ENCODE peak calls at places on chromosomes 4 and X, in eight cellular contexts. One of them, this sample, is unnamed.

GRCh38 chr4:2961411-2962098 is 1.7 kb downstream of the NOP14 start:
- DNase-seq in stimulated activated CD4-positive, alpha-beta T cell treated with anti-CD3 and anti-CD28 coated beads, Interleukin-1b, Interleukin-23, amount 100 ng/mL, for 1 hour: no peak
- DNase-seq in occipital lobe: no peak
- DNase-seq in C1 segment of cervical spinal cord: no peak
- DNase-seq in mesothelial cell of epicardium: no peak
- DNase-seq in AG09309: no peak
- DNase-seq in lower leg skin: no peak
- DNase-seq in kidney tubule cell: no peak
- DNase-seq in this sample: no peak

GRCh38 chrX:44873415-44874270 is 655 bp downstream of the KDM6A start:
- DNase-seq in stimulated activated CD4-positive, alpha-beta T cell treated with anti-CD3 and anti-CD28 coated beads, Interleukin-1b, Interleukin-23, amount 100 ng/mL, for 1 hour: no peak
- DNase-seq in mesothelial cell of epicardium: peak
- DNase-seq in AG09309: no peak
- DNase-seq in occipital lobe: peak
- DNase-seq in C1 segment of cervical spinal cord: peak
- DNase-seq in lower leg skin: peak
- DNase-seq in kidney tubule cell: peak
- DNase-seq in this sample: peak

GRCh38 chr4:6386091-6386490 is 86.3 kb downstream of the PPP2R2C start:
- DNase-seq in C1 segment of cervical spinal cord: no peak
- DNase-seq in AG09309: no peak
- DNase-seq in lower leg skin: no peak
- DNase-seq in mesothelial cell of epicardium: no peak
- DNase-seq in stimulated activated CD4-positive, alpha-beta T cell treated with anti-CD3 and anti-CD28 coated beads, Interleukin-1b, Interleukin-23, amount 100 ng/mL, for 1 hour: no peak
- DNase-seq in kidney tubule cell: no peak
- DNase-seq in occipital lobe: no peak
- DNase-seq in this sample: no peak

GRCh38 chr4:173538148-173538902 is 8.3 kb upstream of the HAND2 start:
- DNase-seq in mesothelial cell of epicardium: peak
- DNase-seq in stimulated activated CD4-positive, alpha-beta T cell treated with anti-CD3 and anti-CD28 coated beads, Interleukin-1b, Interleukin-23, amount 100 ng/mL, for 1 hour: no peak
- DNase-seq in AG09309: no peak
- DNase-seq in kidney tubule cell: no peak
- DNase-seq in occipital lobe: no peak
- DNase-seq in C1 segment of cervical spinal cord: no peak
- DNase-seq in lower leg skin: no peak
- DNase-seq in this sample: peak

GRCh38 chrX:126985960-126986359 is 166.4 kb downstream of the PRR32 start:
- DNase-seq in stimulated activated CD4-positive, alpha-beta T cell treated with anti-CD3 and anti-CD28 coated beads, Interleukin-1b, Interleukin-23, amount 100 ng/mL, for 1 hour: no peak
- DNase-seq in C1 segment of cervical spinal cord: no peak
- DNase-seq in kidney tubule cell: no peak
- DNase-seq in mesothelial cell of epicardium: no peak
- DNase-seq in occipital lobe: no peak
- DNase-seq in lower leg skin: peak
- DNase-seq in AG09309: no peak
- DNase-seq in this sample: no peak

GRCh38 chr4:157389751-157390150 is 169.2 kb downstream of the GRIA2 start:
- DNase-seq in mesothelial cell of epicardium: no peak
- DNase-seq in lower leg skin: no peak
- DNase-seq in C1 segment of cervical spinal cord: no peak
- DNase-seq in stimulated activated CD4-positive, alpha-beta T cell treated with anti-CD3 and anti-CD28 coated beads, Interleukin-1b, Interleukin-23, amount 100 ng/mL, for 1 hour: no peak
- DNase-seq in kidney tubule cell: no peak
- DNase-seq in AG09309: no peak
- DNase-seq in occipital lobe: no peak
- DNase-seq in this sample: no peak

GRCh38 chrX:11215191-11215921 is 77.9 kb upstream of the AMELX start:
- DNase-seq in AG09309: no peak
- DNase-seq in mesothelial cell of epicardium: no peak
- DNase-seq in C1 segment of cervical spinal cord: no peak
- DNase-seq in lower leg skin: no peak
- DNase-seq in kidney tubule cell: no peak
- DNase-seq in occipital lobe: no peak
- DNase-seq in stimulated activated CD4-positive, alpha-beta T cell treated with anti-CD3 and anti-CD28 coated beads, Interleukin-1b, Interleukin-23, amount 100 ng/mL, for 1 hour: no peak
- DNase-seq in this sample: no peak

GRCh38 chr4:173564461-173564860 is 34.4 kb upstream of the HAND2 start:
- DNase-seq in C1 segment of cervical spinal cord: no peak
- DNase-seq in mesothelial cell of epicardium: no peak
- DNase-seq in AG09309: no peak
- DNase-seq in occipital lobe: no peak
- DNase-seq in stimulated activated CD4-positive, alpha-beta T cell treated with anti-CD3 and anti-CD28 coated beads, Interleukin-1b, Interleukin-23, amount 100 ng/mL, for 1 hour: no peak
- DNase-seq in lower leg skin: no peak
- DNase-seq in kidney tubule cell: no peak
- DNase-seq in this sample: no peak

GRCh38 chr4:98929341-98930267 is 671 bp upstream of the EIF4E start:
- DNase-seq in kidney tubule cell: peak
- DNase-seq in AG09309: peak
- DNase-seq in stimulated activated CD4-positive, alpha-beta T cell treated with anti-CD3 and anti-CD28 coated beads, Interleukin-1b, Interleukin-23, amount 100 ng/mL, for 1 hour: peak
- DNase-seq in occipital lobe: peak
- DNase-seq in mesothelial cell of epicardium: no peak
- DNase-seq in C1 segment of cervical spinal cord: peak
- DNase-seq in lower leg skin: peak
- DNase-seq in this sample: peak

GRCh38 chr4:162499478-162499877 is 335.7 kb upstream of the FSTL5 start:
- DNase-seq in AG09309: no peak
- DNase-seq in occipital lobe: no peak
- DNase-seq in lower leg skin: no peak
- DNase-seq in C1 segment of cervical spinal cord: no peak
- DNase-seq in kidney tubule cell: peak
- DNase-seq in mesothelial cell of epicardium: no peak
- DNase-seq in stimulated activated CD4-positive, alpha-beta T cell treated with anti-CD3 and anti-CD28 coated beads, Interleukin-1b, Interleukin-23, amount 100 ng/mL, for 1 hour: no peak
- DNase-seq in this sample: no peak

GRCh38 chr4:28966982-28967381 is 1753.2 kb upstream of the PCDH7 start:
- DNase-seq in AG09309: peak
- DNase-seq in occipital lobe: no peak
- DNase-seq in stimulated activated CD4-positive, alpha-beta T cell treated with anti-CD3 and anti-CD28 coated beads, Interleukin-1b, Interleukin-23, amount 100 ng/mL, for 1 hour: no peak
- DNase-seq in mesothelial cell of epicardium: no peak
- DNase-seq in kidney tubule cell: peak
- DNase-seq in lower leg skin: no peak
- DNase-seq in C1 segment of cervical spinal cord: no peak
- DNase-seq in this sample: no peak

GRCh38 chrX:68163446-68163845 is 269.8 kb downstream of the OPHN1 start:
- DNase-seq in occipital lobe: no peak
- DNase-seq in AG09309: no peak
- DNase-seq in mesothelial cell of epicardium: no peak
- DNase-seq in stimulated activated CD4-positive, alpha-beta T cell treated with anti-CD3 and anti-CD28 coated beads, Interleukin-1b, Interleukin-23, amount 100 ng/mL, for 1 hour: no peak
- DNase-seq in lower leg skin: no peak
- DNase-seq in kidney tubule cell: no peak
- DNase-seq in C1 segment of cervical spinal cord: no peak
- DNase-seq in this sample: peak

GRCh38 chr4:169225058-169225751 is 45.6 kb downstream of the SH3RF1 start:
- DNase-seq in mesothelial cell of epicardium: no peak
- DNase-seq in kidney tubule cell: peak
- DNase-seq in lower leg skin: no peak
- DNase-seq in C1 segment of cervical spinal cord: no peak
- DNase-seq in stimulated activated CD4-positive, alpha-beta T cell treated with anti-CD3 and anti-CD28 coated beads, Interleukin-1b, Interleukin-23, amount 100 ng/mL, for 1 hour: no peak
- DNase-seq in AG09309: peak
- DNase-seq in occipital lobe: no peak
- DNase-seq in this sample: peak

GRCh38 chr4:114384629-114385028 is 214.0 kb upstream of the UGT8 start:
- DNase-seq in mesothelial cell of epicardium: no peak
- DNase-seq in stimulated activated CD4-positive, alpha-beta T cell treated with anti-CD3 and anti-CD28 coated beads, Interleukin-1b, Interleukin-23, amount 100 ng/mL, for 1 hour: no peak
- DNase-seq in occipital lobe: no peak
- DNase-seq in kidney tubule cell: peak
- DNase-seq in AG09309: peak
- DNase-seq in lower leg skin: no peak
- DNase-seq in C1 segment of cervical spinal cord: no peak
- DNase-seq in this sample: peak

GRCh38 chr4:185221491-185221890 is 12.1 kb downstream of the SNX25 start:
- DNase-seq in mesothelial cell of epicardium: no peak
- DNase-seq in C1 segment of cervical spinal cord: no peak
- DNase-seq in lower leg skin: no peak
- DNase-seq in occipital lobe: no peak
- DNase-seq in AG09309: no peak
- DNase-seq in stimulated activated CD4-positive, alpha-beta T cell treated with anti-CD3 and anti-CD28 coated beads, Interleukin-1b, Interleukin-23, amount 100 ng/mL, for 1 hour: no peak
- DNase-seq in kidney tubule cell: no peak
- DNase-seq in this sample: no peak

GRCh38 chrX:26851981-26852380 is 611.2 kb downstream of the PPP4R3C start:
- DNase-seq in stimulated activated CD4-positive, alpha-beta T cell treated with anti-CD3 and anti-CD28 coated beads, Interleukin-1b, Interleukin-23, amount 100 ng/mL, for 1 hour: no peak
- DNase-seq in occipital lobe: no peak
- DNase-seq in lower leg skin: no peak
- DNase-seq in AG09309: no peak
- DNase-seq in mesothelial cell of epicardium: no peak
- DNase-seq in kidney tubule cell: peak
- DNase-seq in C1 segment of cervical spinal cord: no peak
- DNase-seq in this sample: no peak

GRCh38 chrX:133068461-133068860 is 28.4 kb downstream of the USP26 start:
- DNase-seq in C1 segment of cervical spinal cord: no peak
- DNase-seq in occipital lobe: no peak
- DNase-seq in stimulated activated CD4-positive, alpha-beta T cell treated with anti-CD3 and anti-CD28 coated beads, Interleukin-1b, Interleukin-23, amount 100 ng/mL, for 1 hour: no peak
- DNase-seq in kidney tubule cell: no peak
- DNase-seq in mesothelial cell of epicardium: no peak
- DNase-seq in AG09309: no peak
- DNase-seq in lower leg skin: no peak
- DNase-seq in this sample: no peak

GRCh38 chr4:85370400-85371032 is 104.4 kb upstream of the ARHGAP24 start:
- DNase-seq in AG09309: peak
- DNase-seq in lower leg skin: peak
- DNase-seq in C1 segment of cervical spinal cord: no peak
- DNase-seq in kidney tubule cell: peak
- DNase-seq in occipital lobe: no peak
- DNase-seq in mesothelial cell of epicardium: no peak
- DNase-seq in stimulated activated CD4-positive, alpha-beta T cell treated with anti-CD3 and anti-CD28 coated beads, Interleukin-1b, Interleukin-23, amount 100 ng/mL, for 1 hour: no peak
- DNase-seq in this sample: peak

GRCh38 chr4:52106701-52107100 is 55.6 kb downstream of the SPATA18 start:
- DNase-seq in kidney tubule cell: no peak
- DNase-seq in mesothelial cell of epicardium: no peak
- DNase-seq in stimulated activated CD4-positive, alpha-beta T cell treated with anti-CD3 and anti-CD28 coated beads, Interleukin-1b, Interleukin-23, amount 100 ng/mL, for 1 hour: no peak
- DNase-seq in AG09309: peak
- DNase-seq in lower leg skin: peak
- DNase-seq in occipital lobe: no peak
- DNase-seq in C1 segment of cervical spinal cord: no peak
- DNase-seq in this sample: peak

GRCh38 chrX:21840199-21840557 is 761 bp downstream of the MBTPS2 start:
- DNase-seq in lower leg skin: no peak
- DNase-seq in occipital lobe: no peak
- DNase-seq in kidney tubule cell: peak
- DNase-seq in C1 segment of cervical spinal cord: no peak
- DNase-seq in AG09309: no peak
- DNase-seq in stimulated activated CD4-positive, alpha-beta T cell treated with anti-CD3 and anti-CD28 coated beads, Interleukin-1b, Interleukin-23, amount 100 ng/mL, for 1 hour: no peak
- DNase-seq in mesothelial cell of epicardium: no peak
- DNase-seq in this sample: peak

GRCh38 chr4:659851-660250 is 14.2 kb downstream of the ATP5ME start:
- DNase-seq in kidney tubule cell: no peak
- DNase-seq in lower leg skin: no peak
- DNase-seq in mesothelial cell of epicardium: no peak
- DNase-seq in C1 segment of cervical spinal cord: no peak
- DNase-seq in stimulated activated CD4-positive, alpha-beta T cell treated with anti-CD3 and anti-CD28 coated beads, Interleukin-1b, Interleukin-23, amount 100 ng/mL, for 1 hour: no peak
- DNase-seq in AG09309: no peak
- DNase-seq in occipital lobe: no peak
- DNase-seq in this sample: no peak